ENCODE peak calls at places on chromosomes 1 and 21, in nine cellular contexts. B is AG04449, A is body of pancreas, Z is testis, K is heart right ventricle, C is heart left ventricle, R is cardiac fibroblast, L is cardiac muscle cell, S is psoas muscle. I is an unnamed sample.

GRCh38 chr1:70449049-70449448 is 38.0 kb downstream of the CTH start:
- DNase-seq in B (no peak), A (no peak), Z (no peak), K (no peak), C (no peak), R (no peak), L (no peak), S (no peak), I (no peak)

GRCh38 chr1:65477414-65478378 is 57.2 kb downstream of the LEPR start:
- DNase-seq in B (no peak), A (no peak), Z (no peak), K (no peak), C (no peak), R (peak), L (no peak), S (no peak), I (no peak)

GRCh38 chr1:2554621-2555387 is 1.4 kb upstream of the TNFRSF14 start:
- DNase-seq in B (no peak), A (no peak), Z (no peak), K (no peak), C (no peak), R (no peak), L (peak), S (no peak), I (no peak)

GRCh38 chr1:91124989-91125417 is 103.2 kb upstream of the ZNF644 start:
- DNase-seq in B (no peak), A (no peak), Z (no peak), K (no peak), C (no peak), R (no peak), L (no peak), S (no peak), I (no peak)

GRCh38 chr21:31326478-31327247 is 17.4 kb downstream of the TIAM1 start:
- DNase-seq in B (no peak), A (no peak), Z (no peak), K (no peak), C (no peak), R (peak), L (no peak), S (no peak), I (no peak)

GRCh38 chr1:200154069-200154767 is 126.7 kb downstream of the NR5A2 start:
- DNase-seq in B (no peak), A (no peak), Z (no peak), K (no peak), C (no peak), R (peak), L (no peak), S (no peak), I (no peak)

GRCh38 chr1:183159960-183160359 is 26.1 kb upstream of the LAMC2 start:
- DNase-seq in B (no peak), A (peak), Z (no peak), K (no peak), C (no peak), R (no peak), L (no peak), S (no peak), I (no peak)

GRCh38 chr1:245771521-245772281 is 616.9 kb downstream of the KIF26B start:
- DNase-seq in B (peak), A (no peak), Z (no peak), K (no peak), C (no peak), R (peak), L (peak), S (no peak), I (no peak)

GRCh38 chr1:175272361-175272760 is 79.8 kb upstream of the KIAA0040 start:
- DNase-seq in B (no peak), A (no peak), Z (no peak), K (no peak), C (no peak), R (no peak), L (no peak), S (no peak), I (no peak)

GRCh38 chr1:175267716-175268416 is 75.3 kb upstream of the KIAA0040 start:
- DNase-seq in B (no peak), A (peak), Z (peak), K (peak), C (peak), R (peak), L (peak), S (peak), I (peak)

GRCh38 chr1:175270361-175270760 is 77.8 kb upstream of the KIAA0040 start:
- DNase-seq in B (no peak), A (no peak), Z (no peak), K (no peak), C (peak), R (no peak), L (no peak), S (no peak), I (no peak)

GRCh38 chr1:175269151-175269550 is 76.6 kb upstream of the KIAA0040 start:
- DNase-seq in B (no peak), A (no peak), Z (no peak), K (no peak), C (no peak), R (no peak), L (no peak), S (no peak), I (no peak)

GRCh38 chr1:175268720-175269119 is 76.1 kb upstream of the KIAA0040 start:
- DNase-seq in B (no peak), A (no peak), Z (no peak), K (no peak), C (no peak), R (no peak), L (no peak), S (no peak), I (no peak)
- H3K4me3 ChIP-seq in B (no peak), A (no peak), Z (no peak), K (no peak), C (no peak), R (no peak), L (no peak), S (no peak), I (no peak)

GRCh38 chr1:11479375-11479979 is 522 bp downstream of the DISP3 start:
- DNase-seq in B (no peak), A (no peak), Z (no peak), K (no peak), C (no peak), R (no peak), L (peak), S (no peak), I (no peak)
- H3K4me3 ChIP-seq in B (peak), A (no peak), Z (peak), K (peak), C (peak), R (peak), L (peak), S (peak), I (peak)

DNA sequence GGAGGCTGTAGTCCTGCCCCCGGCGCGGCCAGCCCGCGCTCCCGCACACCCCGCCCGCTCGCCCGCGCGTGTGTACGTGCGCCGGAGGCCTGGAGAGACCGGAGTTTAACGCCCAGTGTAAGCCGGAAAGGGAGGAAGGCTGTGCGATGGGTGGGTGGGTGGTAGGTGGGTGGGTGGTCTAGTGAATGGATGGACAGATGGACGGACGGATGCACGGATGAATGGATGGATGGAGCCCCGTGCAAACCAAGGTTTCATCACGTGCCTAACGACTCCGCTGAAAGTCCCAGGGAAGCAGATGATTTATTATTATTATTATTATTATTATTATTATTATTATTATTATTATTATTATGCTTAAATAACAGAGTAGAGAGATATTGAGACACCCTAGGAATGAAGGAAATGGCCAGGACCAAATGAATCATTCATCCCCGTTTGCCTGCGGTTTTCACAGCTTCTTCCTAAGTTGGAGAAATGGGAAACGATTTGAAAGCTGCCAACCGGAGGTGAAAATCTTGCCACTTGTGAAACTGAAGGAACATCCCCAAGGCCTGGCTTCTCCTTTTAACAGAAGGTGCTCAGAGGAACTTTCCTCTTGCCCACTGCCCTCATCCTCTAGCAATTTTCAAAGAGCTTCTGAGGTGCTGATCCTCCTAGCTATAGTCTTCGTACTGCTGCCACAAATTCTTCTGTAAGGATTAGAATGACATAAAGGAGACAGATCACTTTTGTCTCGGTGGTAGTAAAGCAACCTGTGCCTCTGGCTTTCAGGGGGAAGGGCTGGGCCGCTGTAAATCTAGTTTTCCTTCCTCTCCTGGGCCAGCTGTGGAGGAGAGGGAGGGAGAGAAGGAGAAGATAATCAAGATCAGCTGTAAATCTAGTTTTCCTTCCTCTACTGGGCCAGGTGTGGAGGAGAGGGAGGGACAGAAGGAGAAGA is 631 bp upstream of the RGS7 start:
- DNase-seq in B (no peak), A (no peak), Z (no peak), K (no peak), C (no peak), R (peak), L (peak), S (no peak), I (no peak)
- H3K4me3 ChIP-seq in B (peak), A (no peak), Z (peak), K (peak), C (peak), R (peak), L (peak), S (peak), I (peak)

DNA sequence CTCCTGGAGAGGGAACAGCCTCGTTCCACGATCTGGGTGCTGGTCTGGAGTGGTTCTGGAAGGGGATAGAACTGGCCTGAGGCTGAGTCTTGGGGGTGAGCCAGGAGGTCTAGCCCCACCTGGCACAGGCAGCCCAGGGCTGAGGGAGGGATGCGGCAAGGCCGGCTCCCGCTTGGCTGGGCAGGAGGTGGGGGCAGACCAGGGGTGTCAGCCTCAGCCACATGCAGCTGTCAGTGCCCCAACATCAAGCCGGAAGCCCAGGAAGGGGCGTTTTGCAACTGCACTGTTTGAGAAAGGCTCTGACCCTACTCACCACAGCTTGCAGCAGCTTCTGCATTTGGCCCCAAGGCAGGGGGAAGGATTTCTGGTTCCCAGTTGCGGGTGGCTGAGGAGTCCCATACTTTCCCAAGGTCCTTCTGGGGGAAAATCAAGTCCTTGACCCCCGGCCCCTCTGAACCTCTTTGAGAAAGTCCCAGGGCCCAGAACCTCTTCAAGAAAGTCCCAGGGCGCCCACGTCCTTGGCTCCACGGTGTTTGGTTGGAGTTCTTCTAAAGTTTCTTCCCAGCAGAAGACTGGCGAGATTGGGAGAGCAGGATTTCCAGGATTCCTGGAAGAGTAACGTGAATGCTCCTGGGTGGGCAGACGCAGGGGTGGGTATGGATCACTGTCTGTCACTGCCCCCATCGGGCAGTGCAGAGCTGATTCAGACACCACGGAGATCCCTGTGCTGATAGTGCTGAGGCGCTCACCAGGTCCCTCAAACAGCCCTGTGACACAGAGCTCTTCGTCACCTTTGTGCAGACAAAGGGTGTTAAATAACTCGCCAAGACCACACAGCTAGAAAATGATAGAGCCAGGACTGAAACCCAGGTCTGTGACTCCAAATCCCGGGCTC is 2.2 kb downstream of the EFHD2 start:
- DNase-seq in B (no peak), A (no peak), Z (peak), K (peak), C (peak), R (no peak), L (no peak), S (no peak), I (peak)
- H3K4me3 ChIP-seq in B (peak), A (no peak), Z (peak), K (peak), C (peak), R (peak), L (no peak), S (peak), I (peak)

DNA sequence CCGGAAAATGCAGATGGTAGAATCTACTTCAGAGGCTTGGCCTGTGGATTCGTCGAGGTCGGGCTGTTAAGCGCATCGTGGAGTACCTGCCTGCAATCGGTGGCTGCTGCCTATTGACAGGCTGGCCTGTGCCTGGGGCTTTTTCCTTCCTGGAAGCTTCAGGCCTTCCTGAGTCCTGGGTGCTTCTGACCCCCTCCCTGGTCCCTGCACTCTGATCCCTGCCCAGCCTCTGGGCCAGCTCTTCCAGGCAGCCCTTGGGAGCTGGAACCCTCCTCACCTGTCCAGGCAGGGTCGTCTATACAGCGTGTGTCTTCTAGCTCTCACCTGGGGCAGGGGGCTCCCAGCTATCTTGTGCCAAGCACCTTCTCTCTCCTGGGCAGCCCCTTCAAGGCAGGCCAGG is 40.0 kb upstream of the TNFRSF1B start:
- DNase-seq in B (no peak), A (no peak), Z (no peak), K (no peak), C (no peak), R (no peak), L (no peak), S (no peak), I (no peak)
- H3K4me3 ChIP-seq in B (no peak), A (no peak), Z (no peak), K (peak), C (no peak), R (no peak), L (no peak), S (peak), I (no peak)

GRCh38 chr1:44803062-44803311 is 2.8 kb downstream of the PLK3 start:
- DNase-seq in B (no peak), A (no peak), Z (no peak), K (no peak), C (no peak), R (no peak), L (no peak), S (no peak), I (peak)
- H3K4me3 ChIP-seq in B (no peak), A (no peak), Z (no peak), K (peak), C (peak), R (peak), L (no peak), S (no peak), I (peak)

GRCh38 chr1:112718691-112719418 is 3.7 kb upstream of the PPM1J start:
- DNase-seq in B (no peak), A (peak), Z (peak), K (peak), C (peak), R (peak), L (peak), S (peak), I (peak)
- H3K4me3 ChIP-seq in B (peak), A (no peak), Z (peak), K (peak), C (peak), R (no peak), L (no peak), S (peak), I (peak)

I was measured in left ventricle myocardium inferior.